ENCODE peak calls at places on chromosomes 13 and 19, in five cellular contexts. One of them, this sample, is unnamed.

GRCh38 chr19:33303791-33304759 is 1.7 kb upstream of the CEBPA start:
- DNase-seq in heart right ventricle: no peak
- DNase-seq in thoracic aorta: no peak
- DNase-seq in left ventricle myocardium inferior: no peak
- DNase-seq in breast epithelium: peak; percentile 20
- DNase-seq in this sample: no peak

GRCh38 chr13:21849323-21849722 is 178.4 kb downstream of the FGF9 start:
- DNase-seq in heart right ventricle: no peak
- DNase-seq in thoracic aorta: no peak
- DNase-seq in left ventricle myocardium inferior: no peak
- DNase-seq in breast epithelium: no peak
- DNase-seq in this sample: peak; percentile 78

GRCh38 chr19:4368128-4368820 is 24.9 kb downstream of the MPND start:
- DNase-seq in heart right ventricle: no peak
- DNase-seq in thoracic aorta: no peak
- DNase-seq in left ventricle myocardium inferior: no peak
- DNase-seq in breast epithelium: no peak
- DNase-seq in this sample: no peak

GRCh38 chr13:50323440-50324070 is 308.3 kb downstream of the KCNRG start:
- DNase-seq in heart right ventricle: no peak
- DNase-seq in thoracic aorta: no peak
- DNase-seq in left ventricle myocardium inferior: no peak
- DNase-seq in breast epithelium: no peak
- DNase-seq in this sample: no peak

GRCh38 chr13:97369269-97369893 is 64.6 kb upstream of the RAP2A start:
- DNase-seq in heart right ventricle: no peak
- DNase-seq in thoracic aorta: no peak
- DNase-seq in left ventricle myocardium inferior: no peak
- DNase-seq in breast epithelium: no peak
- DNase-seq in this sample: no peak

GRCh38 chr19:19594371-19594770 is 24.1 kb downstream of the PBX4 start:
- DNase-seq in heart right ventricle: no peak
- DNase-seq in thoracic aorta: no peak
- DNase-seq in left ventricle myocardium inferior: no peak
- DNase-seq in breast epithelium: no peak
- DNase-seq in this sample: no peak

GRCh38 chr13:22063416-22064124 is 392.7 kb downstream of the FGF9 start:
- DNase-seq in heart right ventricle: no peak
- DNase-seq in thoracic aorta: no peak
- DNase-seq in left ventricle myocardium inferior: no peak
- DNase-seq in breast epithelium: no peak
- DNase-seq in this sample: no peak

GRCh38 chr19:10866495-10866894 is 4.9 kb upstream of the CARM1 start:
- DNase-seq in heart right ventricle: no peak
- DNase-seq in thoracic aorta: no peak
- DNase-seq in left ventricle myocardium inferior: no peak
- DNase-seq in breast epithelium: no peak
- DNase-seq in this sample: no peak

GRCh38 chr13:39890537-39890936 is 235.1 kb downstream of the COG6 start:
- DNase-seq in heart right ventricle: no peak
- DNase-seq in thoracic aorta: no peak
- DNase-seq in left ventricle myocardium inferior: no peak
- DNase-seq in breast epithelium: no peak
- DNase-seq in this sample: no peak

GRCh38 chr19:17775245-17775927 is 19.6 kb upstream of the B3GNT3 start:
- DNase-seq in heart right ventricle: no peak
- DNase-seq in thoracic aorta: no peak
- DNase-seq in left ventricle myocardium inferior: no peak
- DNase-seq in breast epithelium: no peak
- DNase-seq in this sample: peak; percentile 83

GRCh38 chr13:29577135-29578051 is 18.1 kb downstream of the SLC7A1 start:
- DNase-seq in heart right ventricle: peak; percentile 38
- DNase-seq in thoracic aorta: no peak
- DNase-seq in left ventricle myocardium inferior: peak; percentile 53
- DNase-seq in breast epithelium: no peak
- DNase-seq in this sample: no peak

GRCh38 chr19:31715249-31715944 is 366.2 kb upstream of the TSHZ3 start:
- DNase-seq in heart right ventricle: no peak
- DNase-seq in thoracic aorta: no peak
- DNase-seq in left ventricle myocardium inferior: no peak
- DNase-seq in breast epithelium: no peak
- DNase-seq in this sample: no peak

GRCh38 chr13:79604752-79605151 is 123.8 kb downstream of the NDFIP2 start:
- DNase-seq in heart right ventricle: no peak
- DNase-seq in thoracic aorta: no peak
- DNase-seq in left ventricle myocardium inferior: no peak
- DNase-seq in breast epithelium: no peak
- DNase-seq in this sample: no peak

GRCh38 chr13:100633461-100633860 is 41.1 kb downstream of the TMTC4 start:
- DNase-seq in heart right ventricle: no peak
- DNase-seq in thoracic aorta: no peak
- DNase-seq in left ventricle myocardium inferior: no peak
- DNase-seq in breast epithelium: no peak
- DNase-seq in this sample: no peak

GRCh38 chr19:44925114-44925891 is 10.9 kb downstream of the APOC1 start:
- DNase-seq in heart right ventricle: peak; percentile 82
- DNase-seq in thoracic aorta: no peak
- DNase-seq in left ventricle myocardium inferior: peak; percentile 78
- DNase-seq in breast epithelium: peak; percentile 75
- DNase-seq in this sample: no peak

GRCh38 chr13:72495681-72496080 is 231.7 kb downstream of the MZT1 start:
- DNase-seq in heart right ventricle: no peak
- DNase-seq in thoracic aorta: no peak
- DNase-seq in left ventricle myocardium inferior: no peak
- DNase-seq in breast epithelium: no peak
- DNase-seq in this sample: no peak

GRCh38 chr13:44347301-44347700 is 26.3 kb upstream of the SERP2 start:
- DNase-seq in heart right ventricle: no peak
- DNase-seq in thoracic aorta: no peak
- DNase-seq in left ventricle myocardium inferior: no peak
- DNase-seq in breast epithelium: no peak
- DNase-seq in this sample: no peak

GRCh38 chr13:27446986-27447583 is 3.3 kb downstream of the MTIF3 start:
- DNase-seq in heart right ventricle: no peak
- DNase-seq in thoracic aorta: no peak
- DNase-seq in left ventricle myocardium inferior: no peak
- DNase-seq in breast epithelium: no peak
- DNase-seq in this sample: no peak

GRCh38 chr13:33633701-33634525 is 184.0 kb upstream of the RFC3 start:
- DNase-seq in heart right ventricle: no peak
- DNase-seq in thoracic aorta: no peak
- DNase-seq in left ventricle myocardium inferior: no peak
- DNase-seq in breast epithelium: no peak
- DNase-seq in this sample: no peak

GRCh38 chr13:97809576-97809975 is 143.9 kb upstream of the IPO5 start:
- DNase-seq in heart right ventricle: no peak
- DNase-seq in thoracic aorta: no peak
- DNase-seq in left ventricle myocardium inferior: no peak
- DNase-seq in breast epithelium: no peak
- DNase-seq in this sample: no peak

GRCh38 chr19:3152431-3152780 is 16.6 kb downstream of the GNA15 start:
- DNase-seq in heart right ventricle: no peak
- DNase-seq in thoracic aorta: no peak
- DNase-seq in left ventricle myocardium inferior: no peak
- DNase-seq in breast epithelium: no peak
- DNase-seq in this sample: no peak

GRCh38 chr19:1162404-1163282 is 11.4 kb downstream of the SBNO2 start:
- DNase-seq in heart right ventricle: no peak
- DNase-seq in thoracic aorta: no peak
- DNase-seq in left ventricle myocardium inferior: no peak
- DNase-seq in breast epithelium: no peak
- DNase-seq in this sample: peak; percentile 51

GRCh38 chr13:62387642-62388041 is 972.0 kb upstream of the PCDH20 start:
- DNase-seq in heart right ventricle: no peak
- DNase-seq in thoracic aorta: no peak
- DNase-seq in left ventricle myocardium inferior: no peak
- DNase-seq in breast epithelium: no peak
- DNase-seq in this sample: peak; percentile 69

GRCh38 chr13:41064493-41064892 is 3.2 kb downstream of the WBP4 start:
- DNase-seq in heart right ventricle: no peak
- DNase-seq in thoracic aorta: no peak
- DNase-seq in left ventricle myocardium inferior: no peak
- DNase-seq in breast epithelium: no peak
- DNase-seq in this sample: peak; percentile 14

DNA sequence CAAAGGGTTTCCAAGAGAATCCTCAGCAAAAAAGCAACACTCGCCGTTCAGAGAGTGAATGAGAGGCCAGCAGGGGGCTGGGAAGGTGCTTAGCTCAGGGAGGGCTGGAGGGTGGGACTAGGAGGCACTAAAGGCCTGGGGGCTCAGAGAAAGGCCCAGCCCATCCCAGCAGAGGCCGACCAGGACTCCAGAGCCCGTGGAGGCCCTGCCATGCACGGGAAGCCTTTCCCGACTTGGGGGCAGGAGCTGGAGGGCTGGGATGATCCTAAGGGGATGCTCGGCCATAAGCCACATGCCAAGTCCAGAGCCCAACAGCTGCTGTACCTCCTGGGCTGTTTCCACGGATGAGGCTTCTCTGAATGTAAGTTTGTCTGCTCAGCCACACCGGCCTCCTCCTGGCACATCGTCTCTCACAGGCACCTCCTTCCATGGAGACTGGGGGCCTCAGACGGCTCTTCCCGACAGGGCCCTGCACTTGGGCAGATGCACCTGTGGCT is 19.5 kb downstream of the RASA3 start:
- DNase-seq in heart right ventricle: no peak
- DNase-seq in thoracic aorta: no peak
- DNase-seq in left ventricle myocardium inferior: no peak
- DNase-seq in breast epithelium: no peak
- DNase-seq in this sample: no peak
- H3K4me1 ChIP-seq in heart right ventricle: peaks cover 19% of the 10 kb centered on the region
- H3K4me1 ChIP-seq in thoracic aorta: peaks cover 3% of the 10 kb centered on the region
- H3K4me1 ChIP-seq in left ventricle myocardium inferior: peaks cover 35% of the 10 kb centered on the region
- H3K4me1 ChIP-seq in breast epithelium: no peaks in the 10 kb centered on the region
- H3K4me1 ChIP-seq in this sample: no peaks in the 10 kb centered on the region

GRCh38 chr19:39304185-39304513 is 7.9 kb downstream of the IFNL1 start:
- DNase-seq in heart right ventricle: no peak
- DNase-seq in thoracic aorta: no peak
- DNase-seq in left ventricle myocardium inferior: no peak
- DNase-seq in breast epithelium: no peak
- DNase-seq in this sample: no peak
- H3K4me1 ChIP-seq in heart right ventricle: peaks cover 15% of the 10 kb centered on the region
- H3K4me1 ChIP-seq in thoracic aorta: no peaks in the 10 kb centered on the region
- H3K4me1 ChIP-seq in left ventricle myocardium inferior: peaks cover 15% of the 10 kb centered on the region
- H3K4me1 ChIP-seq in breast epithelium: no peaks in the 10 kb centered on the region
- H3K4me1 ChIP-seq in this sample: no peaks in the 10 kb centered on the region

GRCh38 chr19:46347985-46348384 is 1.1 kb downstream of the PPP5C start:
- DNase-seq in heart right ventricle: no peak
- DNase-seq in thoracic aorta: no peak
- DNase-seq in left ventricle myocardium inferior: no peak
- DNase-seq in breast epithelium: no peak
- DNase-seq in this sample: peak; percentile 44

GRCh38 chr19:46351241-46352041 is 4.6 kb downstream of the PPP5C start:
- DNase-seq in heart right ventricle: peak; percentile 48
- DNase-seq in thoracic aorta: peak; percentile 47
- DNase-seq in left ventricle myocardium inferior: no peak
- DNase-seq in breast epithelium: no peak
- DNase-seq in this sample: no peak

GRCh38 chr19:46349311-46349993 is 2.6 kb downstream of the PPP5C start:
- DNase-seq in heart right ventricle: no peak
- DNase-seq in thoracic aorta: no peak
- DNase-seq in left ventricle myocardium inferior: no peak
- DNase-seq in breast epithelium: no peak
- DNase-seq in this sample: peak; percentile 54

GRCh38 chr19:46350758-46351159 is 3.9 kb downstream of the PPP5C start:
- DNase-seq in heart right ventricle: no peak
- DNase-seq in thoracic aorta: no peak
- DNase-seq in left ventricle myocardium inferior: no peak
- DNase-seq in breast epithelium: no peak
- DNase-seq in this sample: no peak

DNA sequence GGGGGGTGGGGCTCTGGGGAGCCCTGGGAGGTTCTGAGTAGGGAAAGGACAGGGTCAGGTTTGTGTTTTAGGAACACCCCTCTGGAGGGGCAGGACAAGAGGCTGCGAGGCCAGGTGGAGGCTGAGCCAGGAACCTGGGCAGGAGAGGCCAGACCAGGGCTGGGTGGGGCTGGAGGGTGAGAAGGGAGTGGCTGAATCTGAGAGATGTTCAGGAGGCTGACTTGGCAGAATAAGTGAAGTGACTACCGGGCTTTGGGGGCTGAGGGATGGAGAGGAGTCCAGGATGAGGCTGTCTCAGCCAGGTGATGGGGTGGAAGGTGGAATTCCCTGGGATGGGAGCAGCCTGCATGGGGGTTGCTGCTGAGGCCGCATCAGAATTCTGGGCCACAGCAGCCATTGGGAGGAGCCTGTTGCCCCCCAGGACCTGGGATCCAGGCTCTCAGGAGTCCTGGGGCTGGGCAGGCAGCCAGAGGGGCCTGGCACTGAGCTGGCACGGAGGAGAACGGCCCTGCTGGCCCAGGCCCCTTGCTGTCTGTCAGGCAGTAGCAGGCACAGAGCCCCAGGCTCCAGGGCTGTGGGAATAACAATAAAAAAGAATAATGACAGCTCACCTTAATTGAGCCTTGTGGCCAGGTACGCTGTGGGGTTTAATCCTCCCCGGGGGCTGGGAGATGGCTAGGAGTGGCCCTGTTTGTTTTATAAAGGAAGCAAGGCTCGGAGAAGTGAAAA is 3.3 kb downstream of the PPP5C start:
- DNase-seq in heart right ventricle: peak; percentile 27
- DNase-seq in thoracic aorta: no peak
- DNase-seq in left ventricle myocardium inferior: no peak
- DNase-seq in breast epithelium: no peak
- DNase-seq in this sample: no peak
- H3K4me1 ChIP-seq in heart right ventricle: peaks cover 83% of the 10 kb centered on the region
- H3K4me1 ChIP-seq in thoracic aorta: peaks cover 30% of the 10 kb centered on the region
- H3K4me1 ChIP-seq in left ventricle myocardium inferior: peaks cover 93% of the 10 kb centered on the region
- H3K4me1 ChIP-seq in breast epithelium: peaks cover 23% of the 10 kb centered on the region
- H3K4me1 ChIP-seq in this sample: peaks cover 47% of the 10 kb centered on the region

GRCh38 chr13:73531014-73531413 is 472.2 kb downstream of the KLF5 start:
- DNase-seq in heart right ventricle: no peak
- DNase-seq in thoracic aorta: no peak
- DNase-seq in left ventricle myocardium inferior: no peak
- DNase-seq in breast epithelium: no peak
- DNase-seq in this sample: no peak

GRCh38 chr13:73532582-73532981 is 473.8 kb downstream of the KLF5 start:
- DNase-seq in heart right ventricle: no peak
- DNase-seq in thoracic aorta: no peak
- DNase-seq in left ventricle myocardium inferior: no peak
- DNase-seq in breast epithelium: no peak
- DNase-seq in this sample: no peak

GRCh38 chr13:73533111-73533510 is 474.3 kb downstream of the KLF5 start:
- DNase-seq in heart right ventricle: no peak
- DNase-seq in thoracic aorta: no peak
- DNase-seq in left ventricle myocardium inferior: no peak
- DNase-seq in breast epithelium: no peak
- DNase-seq in this sample: no peak

GRCh38 chr13:73536865-73537264 is 478.1 kb downstream of the KLF5 start:
- DNase-seq in heart right ventricle: no peak
- DNase-seq in thoracic aorta: no peak
- DNase-seq in left ventricle myocardium inferior: no peak
- DNase-seq in breast epithelium: no peak
- DNase-seq in this sample: no peak

DNA sequence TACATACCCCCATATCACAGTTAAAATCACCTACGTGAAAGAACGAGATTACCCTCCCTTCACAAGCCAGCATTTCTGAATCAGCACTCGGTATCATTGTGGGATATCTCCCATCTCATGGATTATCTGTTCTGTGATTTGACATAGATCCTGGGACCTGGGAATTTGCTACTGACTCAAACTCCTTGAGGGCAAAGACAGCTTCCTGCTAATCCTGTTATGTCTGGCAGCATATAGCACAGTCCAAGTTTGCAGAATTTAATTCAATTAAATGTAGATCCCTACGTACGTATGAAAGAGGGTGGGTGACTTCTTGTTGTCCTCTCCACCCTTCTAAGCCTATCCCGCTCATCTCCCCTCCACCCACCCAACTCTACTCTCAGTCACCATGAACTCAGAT is 476.5 kb downstream of the KLF5 start:
- DNase-seq in heart right ventricle: no peak
- DNase-seq in thoracic aorta: no peak
- DNase-seq in left ventricle myocardium inferior: no peak
- DNase-seq in breast epithelium: no peak
- DNase-seq in this sample: no peak
- H3K4me1 ChIP-seq in heart right ventricle: no peaks in the 10 kb centered on the region
- H3K4me1 ChIP-seq in thoracic aorta: peaks cover 5% of the 10 kb centered on the region
- H3K4me1 ChIP-seq in left ventricle myocardium inferior: no peaks in the 10 kb centered on the region
- H3K4me1 ChIP-seq in breast epithelium: no peaks in the 10 kb centered on the region
- H3K4me1 ChIP-seq in this sample: no peaks in the 10 kb centered on the region

This sample was measured in Karpas-422.